ENCODE peak calls at places on chromosomes 4 and X, in nine cellular contexts. Y is heart right ventricle; A is endodermal cell; P is thoracic aorta; Q is K562; G is pancreas; S is fibroblast of lung; I is CD8-positive, alpha-beta T cell; D is body of pancreas. J is an unnamed sample.

GRCh38 chr4:139786494-139787354 is 121.1 kb downstream of the MGST2 start:
- DNase-seq in Q (no peak), S (no peak), P (no peak), Y (no peak), I (no peak), D (no peak), G (no peak), A (no peak), J (no peak)

GRCh38 chr4:149056615-149057014 is 614.4 kb upstream of the NR3C2 start:
- DNase-seq in D (no peak), Y (no peak), P (no peak), Q (no peak), I (no peak), G (no peak), A (no peak), S (no peak), J (no peak)

GRCh38 chr4:116520886-116521285 is 564.5 kb downstream of the TRAM1L1 start:
- DNase-seq in Q (no peak), Y (no peak), P (no peak), A (no peak), I (no peak), S (no peak), D (no peak), G (no peak), J (no peak)

GRCh38 chr4:123250843-123251242 is 145.8 kb upstream of the SPRY1 start:
- DNase-seq in Y (peak; percentile 33), G (no peak), I (no peak), D (no peak), Q (no peak), S (peak; percentile 71), A (no peak), P (no peak), J (no peak)

GRCh38 chr4:158858410-158859189 is 89.8 kb downstream of the FNIP2 start:
- DNase-seq in S (peak; percentile 39), Y (no peak), A (no peak), D (no peak), Q (no peak), G (no peak), P (no peak), I (no peak), J (no peak)

GRCh38 chr4:23039813-23040212 is 347.1 kb downstream of the GBA3 start:
- DNase-seq in G (no peak), A (no peak), Y (no peak), P (no peak), D (no peak), Q (no peak), I (no peak), S (peak; percentile 47), J (no peak)

GRCh38 chr4:38612996-38613395 is 51.0 kb upstream of the KLF3 start:
- DNase-seq in G (no peak), I (no peak), S (peak; percentile 17), D (no peak), A (no peak), Y (no peak), Q (no peak), P (no peak), J (no peak)

GRCh38 chr4:139963708-139964107 is 190.3 kb downstream of the MAML3 start:
- DNase-seq in D (no peak), A (no peak), S (no peak), Q (no peak), I (no peak), P (no peak), G (no peak), Y (no peak), J (no peak)

GRCh38 chr4:95018845-95019244 is 261.1 kb downstream of the BMPR1B start:
- DNase-seq in P (no peak), A (no peak), S (no peak), Q (no peak), D (no peak), I (no peak), G (no peak), Y (no peak), J (no peak)

GRCh38 chrX:108312011-108312410 is 126.2 kb downstream of the COL4A6 start:
- DNase-seq in S (peak; percentile 53), G (no peak), A (no peak), Q (no peak), I (no peak), P (no peak), D (no peak), Y (no peak), J (no peak)
- H3K4me1 ChIP-seq in S (no peaks in the 10 kb centered on the region), G (no peaks in the 10 kb centered on the region), A (no peaks in the 10 kb centered on the region), Q (no peaks in the 10 kb centered on the region), I (no peaks in the 10 kb centered on the region), P (no peaks in the 10 kb centered on the region), D (no peaks in the 10 kb centered on the region), Y (no peaks in the 10 kb centered on the region), J (peaks cover 55% of the 10 kb centered on the region)

DNA sequence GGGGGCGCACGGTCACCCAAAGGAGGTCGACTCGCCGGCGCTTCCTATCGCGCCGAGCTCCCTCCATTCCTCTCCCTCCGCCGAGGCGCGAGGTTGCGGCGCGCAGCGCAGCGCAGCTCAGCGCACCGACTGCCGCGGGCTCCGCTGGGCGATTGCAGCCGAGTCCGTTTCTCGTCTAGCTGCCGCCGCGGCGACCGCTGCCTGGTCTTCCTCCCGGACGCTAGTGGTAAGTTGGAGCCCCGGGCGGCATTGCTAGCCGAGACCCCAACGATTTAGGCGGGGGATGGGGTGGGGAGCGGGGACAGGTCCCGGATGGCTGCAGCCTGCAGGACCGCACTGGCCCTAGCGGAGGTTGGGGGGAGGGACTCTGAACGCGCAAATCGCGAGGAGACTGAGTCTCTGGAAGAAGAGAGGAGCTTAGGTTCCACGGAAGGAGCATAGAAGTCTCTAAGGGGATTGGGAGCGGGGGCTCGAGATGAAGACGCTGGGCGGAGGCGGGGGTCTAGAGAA is 603 bp downstream of the HTR2C start:
- DNase-seq in S (no peak), I (no peak), Q (no peak), P (no peak), A (peak; percentile 86), Y (no peak), G (peak; percentile 55), D (no peak), J (no peak)
- TF ChIP-seq CTCF in S (no peak), I (no peak), Q (no peak), P (no peak), A (peak; percentile 46), Y (no peak), G (no peak), D (no peak), J (no peak)

DNA sequence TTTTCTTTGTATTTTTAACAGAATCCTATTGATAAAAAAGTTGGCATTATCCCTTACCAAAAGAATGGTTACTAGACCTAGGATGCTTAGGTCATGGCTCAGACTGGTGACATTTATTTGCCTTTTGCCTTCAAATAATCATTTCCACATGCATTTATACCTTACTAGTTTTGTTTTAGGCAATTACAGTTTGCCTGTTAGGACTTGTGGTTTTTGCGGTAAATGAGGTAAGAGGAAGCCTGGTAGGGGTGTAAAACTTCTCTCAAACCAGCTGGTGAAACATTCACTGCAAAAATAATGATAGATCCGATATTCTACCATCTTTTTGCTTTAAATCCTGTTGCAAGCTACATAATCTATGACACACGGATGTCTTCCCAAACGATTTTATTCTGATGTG is 12.1 kb downstream of the LAMP2 start:
- DNase-seq in G (no peak), A (no peak), Y (no peak), D (no peak), Q (peak; percentile 21), P (no peak), S (peak; percentile 73), I (no peak), J (no peak)
- H3K4me3 ChIP-seq in G (no peak overlapping the region), A (no peak overlapping the region), Y (no peak overlapping the region), D (no peak overlapping the region), Q (no peak overlapping the region), P (no peak overlapping the region), S (no peak overlapping the region), I (no peak overlapping the region), J (peak overlapping the region; percentile 5)

GRCh38 chrX:153954618-153955450 is 10.4 kb upstream of the RENBP start:
- DNase-seq in A (no peak), P (no peak), D (no peak), Q (no peak), Y (no peak), I (no peak), S (no peak), G (peak; percentile 72), J (no peak)

GRCh38 chrX:153952373-153953026 is 8.1 kb upstream of the RENBP start:
- DNase-seq in G (no peak), A (no peak), P (no peak), I (no peak), Y (no peak), D (no peak), Q (no peak), S (no peak), J (no peak)

GRCh38 chrX:153953892-153954617 is 9.6 kb upstream of the RENBP start:
- DNase-seq in Y (no peak), I (no peak), A (no peak), P (no peak), Q (no peak), D (no peak), S (no peak), G (peak; percentile 78), J (no peak)

GRCh38 chrX:153951683-153952372 is 7.4 kb upstream of the RENBP start:
- DNase-seq in Q (no peak), A (no peak), Y (no peak), S (no peak), I (no peak), G (no peak), P (no peak), D (no peak), J (no peak)

DNA sequence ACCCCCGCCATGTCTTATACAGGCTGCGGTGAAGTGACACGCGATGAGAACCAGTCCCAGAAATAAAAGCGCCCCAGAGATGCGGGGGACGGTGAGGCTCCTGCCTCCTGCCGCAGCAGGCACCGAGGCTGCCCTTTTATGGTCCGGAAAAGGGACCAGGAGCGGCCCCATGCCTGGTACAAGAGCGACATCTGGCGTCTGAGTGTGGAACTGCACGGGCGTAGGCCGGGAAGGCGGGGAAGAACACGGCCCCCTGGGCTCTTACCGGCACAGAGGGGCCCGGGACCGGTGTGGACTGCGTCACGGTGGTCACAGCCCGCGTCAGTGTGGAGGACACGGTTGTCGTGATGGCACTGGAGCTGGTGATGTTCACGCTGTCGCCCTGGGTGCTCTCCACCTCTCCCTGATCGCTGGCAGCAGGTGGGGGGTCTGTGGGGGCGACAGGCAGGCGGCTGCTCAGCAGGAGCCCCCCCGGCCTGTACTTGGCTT is 8.9 kb upstream of the RENBP start:
- DNase-seq in P (peak; percentile 14), Q (peak; percentile 77), Y (peak; percentile 68), S (peak; percentile 47), A (peak; percentile 92), I (peak; percentile 87), G (peak; percentile 86), D (peak; percentile 67), J (no peak)
- H3K4me1 ChIP-seq in P (peaks cover 15% of the 10 kb centered on the region), Q (peaks cover 48% of the 10 kb centered on the region), Y (peaks cover 9% of the 10 kb centered on the region), S (peaks cover 2% of the 10 kb centered on the region), A (no peaks in the 10 kb centered on the region), I (peaks cover 16% of the 10 kb centered on the region), G (no peaks in the 10 kb centered on the region), D (no peaks in the 10 kb centered on the region), J (no peaks in the 10 kb centered on the region)

DNA sequence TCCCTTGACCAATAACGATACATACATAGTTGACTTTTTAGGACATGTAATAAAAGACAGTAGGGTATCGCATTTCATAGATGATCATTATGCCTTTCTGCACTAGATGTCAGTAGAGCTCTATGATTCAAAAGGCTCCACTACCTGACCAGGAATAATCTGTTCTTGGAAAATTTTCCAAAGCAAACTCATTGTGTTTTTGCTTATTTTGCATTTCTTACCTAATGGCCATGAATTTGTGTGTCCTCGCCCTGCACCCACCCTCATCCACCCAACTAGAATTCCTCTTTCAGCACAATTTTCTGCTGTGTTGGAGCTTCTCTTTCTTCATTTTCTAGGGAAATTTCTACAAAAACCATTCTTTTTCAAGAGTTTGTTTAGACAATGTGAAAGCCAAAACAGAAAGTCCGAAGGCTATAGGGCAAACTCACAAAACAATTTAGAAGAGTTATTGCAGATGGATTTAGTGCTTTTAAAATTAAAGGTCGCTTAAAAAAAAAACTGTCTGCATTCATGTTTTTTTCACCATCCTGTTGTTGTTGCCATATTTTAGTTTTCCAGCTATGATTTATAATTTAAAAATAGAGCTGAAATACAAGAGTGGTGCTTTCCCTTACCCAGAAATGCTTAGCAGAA is 183.6 kb downstream of the SPATA18 start:
- DNase-seq in G (no peak), Y (no peak), A (no peak), S (no peak), P (no peak), Q (peak; percentile 6), D (no peak), I (no peak), J (no peak)
- TF ChIP-seq CTCF in G (peak; percentile 11), Y (peak; percentile 76), A (peak; percentile 83), S (peak; percentile 30), P (peak; percentile 64), Q (no peak), D (peak; percentile 64), I (no peak), J (peak; percentile 78)

J was measured in RWPE2.